ENCODE peak calls at places on chromosomes 2 and 18, in seven cellular contexts. One of them, this sample, is unnamed.

GRCh38 chr2:160984426-160985077 is 175.7 kb upstream of the TANK start:
- DNase-seq in HCEC 1CT: no peak
- DNase-seq in RPMI7951: peak
- DNase-seq in progenitor cell of endocrine pancreas: no peak
- DNase-seq in aorta: no peak
- DNase-seq in brain pericyte: no peak
- DNase-seq in lower lobe of right lung: no peak
- DNase-seq in this sample: no peak

GRCh38 chr2:240601831-240602160 is 15.3 kb downstream of the CAPN10 start:
- DNase-seq in aorta: peak
- DNase-seq in brain pericyte: no peak
- DNase-seq in RPMI7951: no peak
- DNase-seq in HCEC 1CT: no peak
- DNase-seq in progenitor cell of endocrine pancreas: no peak
- DNase-seq in lower lobe of right lung: peak
- DNase-seq in this sample: no peak

GRCh38 chr2:234533631-234534030 is 36.8 kb upstream of the ARL4C start:
- DNase-seq in aorta: no peak
- DNase-seq in progenitor cell of endocrine pancreas: no peak
- DNase-seq in RPMI7951: no peak
- DNase-seq in brain pericyte: no peak
- DNase-seq in HCEC 1CT: no peak
- DNase-seq in lower lobe of right lung: no peak
- DNase-seq in this sample: no peak

GRCh38 chr18:24791736-24792135 is 331.3 kb downstream of the HRH4 start:
- DNase-seq in HCEC 1CT: no peak
- DNase-seq in brain pericyte: no peak
- DNase-seq in RPMI7951: no peak
- DNase-seq in lower lobe of right lung: no peak
- DNase-seq in aorta: no peak
- DNase-seq in progenitor cell of endocrine pancreas: no peak
- DNase-seq in this sample: no peak

GRCh38 chr18:3451989-3452749 is 2.2 kb downstream of the TGIF1 start:
- DNase-seq in brain pericyte: no peak
- DNase-seq in aorta: peak
- DNase-seq in progenitor cell of endocrine pancreas: peak
- DNase-seq in lower lobe of right lung: peak
- DNase-seq in HCEC 1CT: peak
- DNase-seq in RPMI7951: peak
- DNase-seq in this sample: no peak

GRCh38 chr2:159073256-159073655 is 104.8 kb downstream of the TANC1 start:
- DNase-seq in lower lobe of right lung: no peak
- DNase-seq in RPMI7951: peak
- DNase-seq in brain pericyte: no peak
- DNase-seq in progenitor cell of endocrine pancreas: no peak
- DNase-seq in HCEC 1CT: peak
- DNase-seq in aorta: no peak
- DNase-seq in this sample: peak

GRCh38 chr2:106782658-106783057 is 103.3 kb downstream of the ST6GAL2 start:
- DNase-seq in progenitor cell of endocrine pancreas: no peak
- DNase-seq in lower lobe of right lung: no peak
- DNase-seq in RPMI7951: no peak
- DNase-seq in HCEC 1CT: no peak
- DNase-seq in brain pericyte: no peak
- DNase-seq in aorta: no peak
- DNase-seq in this sample: no peak

GRCh38 chr2:174051039-174051438 is 85.9 kb upstream of the SP3 start:
- DNase-seq in brain pericyte: no peak
- DNase-seq in HCEC 1CT: no peak
- DNase-seq in lower lobe of right lung: no peak
- DNase-seq in progenitor cell of endocrine pancreas: no peak
- DNase-seq in aorta: no peak
- DNase-seq in RPMI7951: no peak
- DNase-seq in this sample: no peak

GRCh38 chr2:237097326-237097910 is 11.7 kb downstream of the COPS8 start:
- DNase-seq in brain pericyte: no peak
- DNase-seq in HCEC 1CT: no peak
- DNase-seq in aorta: no peak
- DNase-seq in RPMI7951: peak
- DNase-seq in lower lobe of right lung: no peak
- DNase-seq in progenitor cell of endocrine pancreas: no peak
- DNase-seq in this sample: peak

GRCh38 chr2:85583667-85584353 is 421 bp upstream of the VAMP5 start:
- DNase-seq in HCEC 1CT: no peak
- DNase-seq in aorta: peak
- DNase-seq in brain pericyte: no peak
- DNase-seq in lower lobe of right lung: no peak
- DNase-seq in RPMI7951: no peak
- DNase-seq in progenitor cell of endocrine pancreas: no peak
- DNase-seq in this sample: no peak

GRCh38 chr2:46232860-46233259 is 64.3 kb upstream of the EPAS1 start:
- DNase-seq in aorta: no peak
- DNase-seq in brain pericyte: no peak
- DNase-seq in lower lobe of right lung: no peak
- DNase-seq in HCEC 1CT: no peak
- DNase-seq in progenitor cell of endocrine pancreas: no peak
- DNase-seq in RPMI7951: peak
- DNase-seq in this sample: no peak

GRCh38 chr2:24421668-24422067 is 61.3 kb upstream of the ITSN2 start:
- DNase-seq in lower lobe of right lung: peak
- DNase-seq in RPMI7951: peak
- DNase-seq in HCEC 1CT: peak
- DNase-seq in progenitor cell of endocrine pancreas: peak
- DNase-seq in aorta: no peak
- DNase-seq in brain pericyte: no peak
- DNase-seq in this sample: peak

GRCh38 chr2:237894986-237895543 is 35.6 kb downstream of the RAMP1 start:
- DNase-seq in lower lobe of right lung: peak
- DNase-seq in brain pericyte: no peak
- DNase-seq in aorta: peak
- DNase-seq in progenitor cell of endocrine pancreas: peak
- DNase-seq in RPMI7951: no peak
- DNase-seq in HCEC 1CT: no peak
- DNase-seq in this sample: no peak

GRCh38 chr2:238786379-238786778 is 61.5 kb upstream of the TWIST2 start:
- DNase-seq in lower lobe of right lung: no peak
- DNase-seq in brain pericyte: no peak
- DNase-seq in HCEC 1CT: no peak
- DNase-seq in progenitor cell of endocrine pancreas: no peak
- DNase-seq in aorta: no peak
- DNase-seq in RPMI7951: no peak
- DNase-seq in this sample: no peak

GRCh38 chr18:63262369-63263335 is 56.9 kb downstream of the BCL2 start:
- DNase-seq in HCEC 1CT: peak
- DNase-seq in RPMI7951: peak
- DNase-seq in aorta: peak
- DNase-seq in brain pericyte: no peak
- DNase-seq in lower lobe of right lung: no peak
- DNase-seq in progenitor cell of endocrine pancreas: no peak
- DNase-seq in this sample: no peak

GRCh38 chr2:74944987-74945782 is 13.3 kb upstream of the POLE4 start:
- DNase-seq in RPMI7951: peak
- DNase-seq in lower lobe of right lung: no peak
- DNase-seq in HCEC 1CT: peak
- DNase-seq in aorta: no peak
- DNase-seq in progenitor cell of endocrine pancreas: no peak
- DNase-seq in brain pericyte: no peak
- DNase-seq in this sample: peak

This sample was measured in bronchial epithelial cell.